ENCODE peak calls at places on chromosomes 13 and 19, in six cellular contexts. One of them, this sample, is unnamed.

GRCh38 chr13:24178847-24179845 is 18.6 kb downstream of the SPATA13 start:
- DNase-seq in psoas muscle: no peak
- DNase-seq in germinal center: no peak
- DNase-seq in endodermal cell: no peak
- DNase-seq in Caki2: no peak
- DNase-seq in stimulated activated CD8-positive, alpha-beta memory T cell treated with anti-CD3 and anti-CD28 coated beads, Interleukin-15, amount 100 ng/mL, for 24 hours: no peak
- DNase-seq in this sample: no peak

GRCh38 chr19:9205506-9206113 is 13.8 kb downstream of the OR7D4 start:
- DNase-seq in psoas muscle: peak
- DNase-seq in stimulated activated CD8-positive, alpha-beta memory T cell treated with anti-CD3 and anti-CD28 coated beads, Interleukin-15, amount 100 ng/mL, for 24 hours: peak
- DNase-seq in germinal center: peak
- DNase-seq in Caki2: peak
- DNase-seq in endodermal cell: peak
- DNase-seq in this sample: peak

GRCh38 chr13:39510296-39510695 is 92.7 kb downstream of the LHFPL6 start:
- DNase-seq in germinal center: no peak
- DNase-seq in psoas muscle: no peak
- DNase-seq in stimulated activated CD8-positive, alpha-beta memory T cell treated with anti-CD3 and anti-CD28 coated beads, Interleukin-15, amount 100 ng/mL, for 24 hours: no peak
- DNase-seq in endodermal cell: no peak
- DNase-seq in Caki2: no peak
- DNase-seq in this sample: no peak

GRCh38 chr19:800360-801029 is 3.2 kb downstream of the PTBP1 start:
- DNase-seq in Caki2: no peak
- DNase-seq in psoas muscle: peak
- DNase-seq in germinal center: no peak
- DNase-seq in stimulated activated CD8-positive, alpha-beta memory T cell treated with anti-CD3 and anti-CD28 coated beads, Interleukin-15, amount 100 ng/mL, for 24 hours: no peak
- DNase-seq in endodermal cell: peak
- DNase-seq in this sample: no peak

GRCh38 chr19:5250127-5250659 is 90.4 kb downstream of the PTPRS start:
- DNase-seq in Caki2: no peak
- DNase-seq in germinal center: no peak
- DNase-seq in endodermal cell: no peak
- DNase-seq in psoas muscle: peak
- DNase-seq in stimulated activated CD8-positive, alpha-beta memory T cell treated with anti-CD3 and anti-CD28 coated beads, Interleukin-15, amount 100 ng/mL, for 24 hours: no peak
- DNase-seq in this sample: peak

GRCh38 chr19:6126335-6126974 is 9.0 kb upstream of the ACSBG2 start:
- DNase-seq in stimulated activated CD8-positive, alpha-beta memory T cell treated with anti-CD3 and anti-CD28 coated beads, Interleukin-15, amount 100 ng/mL, for 24 hours: no peak
- DNase-seq in Caki2: peak
- DNase-seq in endodermal cell: peak
- DNase-seq in psoas muscle: no peak
- DNase-seq in germinal center: peak
- DNase-seq in this sample: no peak

GRCh38 chr13:110683203-110683883 is 22.6 kb downstream of the CARS2 start:
- DNase-seq in germinal center: no peak
- DNase-seq in endodermal cell: no peak
- DNase-seq in stimulated activated CD8-positive, alpha-beta memory T cell treated with anti-CD3 and anti-CD28 coated beads, Interleukin-15, amount 100 ng/mL, for 24 hours: no peak
- DNase-seq in Caki2: no peak
- DNase-seq in psoas muscle: no peak
- DNase-seq in this sample: no peak

GRCh38 chr19:48868196-48868886 is at the start of gene PLEKHA4:
- DNase-seq in germinal center: no peak
- DNase-seq in psoas muscle: peak
- DNase-seq in stimulated activated CD8-positive, alpha-beta memory T cell treated with anti-CD3 and anti-CD28 coated beads, Interleukin-15, amount 100 ng/mL, for 24 hours: no peak
- DNase-seq in endodermal cell: peak
- DNase-seq in Caki2: no peak
- DNase-seq in this sample: no peak

GRCh38 chr19:39544201-39544903 is 4.4 kb upstream of the EID2 start:
- DNase-seq in Caki2: peak
- DNase-seq in stimulated activated CD8-positive, alpha-beta memory T cell treated with anti-CD3 and anti-CD28 coated beads, Interleukin-15, amount 100 ng/mL, for 24 hours: no peak
- DNase-seq in psoas muscle: no peak
- DNase-seq in endodermal cell: no peak
- DNase-seq in germinal center: no peak
- DNase-seq in this sample: no peak

This sample was measured in upper lobe of left lung.